ENCODE peak calls at places on chromosome 3, in nine cellular contexts. R, H, F, D, C, I, Q, J and E are unnamed samples.

GRCh38 chr3:104437891-104438290 is 928.8 kb upstream of the ALCAM start:
- DNase-seq in C (no peak), J (no peak), Q (no peak), F (peak; percentile 53), I (no peak), H (no peak), R (no peak), D (peak; percentile 13), E (no peak)

GRCh38 chr3:72192572-72192971 is 407.6 kb upstream of the PROK2 start:
- DNase-seq in I (no peak), Q (no peak), R (no peak), D (no peak), J (no peak), F (no peak), H (no peak), C (no peak), E (no peak)

GRCh38 chr3:21752749-21753347 is 1.8 kb upstream of the ZNF385D start:
- DNase-seq in J (no peak), R (no peak), D (no peak), F (peak; percentile 2), H (no peak), I (peak; percentile 34), C (peak; percentile 10), Q (no peak), E (peak; percentile 26)

GRCh38 chr3:175161291-175161690 is 302.2 kb downstream of the NAALADL2 start:
- DNase-seq in J (no peak), C (no peak), F (no peak), D (no peak), I (no peak), H (no peak), Q (no peak), R (no peak), E (no peak)

GRCh38 chr3:187243933-187244564 is 46.8 kb downstream of the RTP1 start:
- DNase-seq in R (no peak), Q (no peak), J (no peak), H (no peak), C (no peak), D (no peak), I (no peak), F (no peak), E (no peak)

GRCh38 chr3:186123012-186123411 is 14.1 kb upstream of the ETV5 start:
- DNase-seq in H (no peak), D (no peak), F (no peak), I (no peak), Q (no peak), C (no peak), R (no peak), J (no peak), E (no peak)

GRCh38 chr3:156252656-156253055 is 132.3 kb downstream of the KCNAB1 start:
- DNase-seq in J (no peak), Q (no peak), R (no peak), I (no peak), F (no peak), H (no peak), C (no peak), D (no peak), E (no peak)

GRCh38 chr3:54932606-54933005 is 4.7 kb upstream of the LRTM1 start:
- DNase-seq in F (no peak), D (no peak), Q (no peak), J (no peak), C (no peak), R (no peak), H (no peak), I (no peak), E (no peak)

GRCh38 chr3:49004352-49005297 is 2.6 kb upstream of the WDR6 start:
- DNase-seq in C (no peak), I (no peak), J (no peak), R (no peak), F (no peak), H (no peak), D (no peak), Q (no peak), E (no peak)

GRCh38 chr3:38117748-38118420 is 19.0 kb downstream of the ACAA1 start:
- DNase-seq in R (peak; percentile 39), I (peak; percentile 81), J (peak; percentile 63), C (no peak), Q (peak; percentile 10), F (peak; percentile 17), H (peak; percentile 76), D (no peak), E (peak; percentile 74)

GRCh38 chr3:39137435-39137936 is 15.9 kb downstream of the CSRNP1 start:
- DNase-seq in R (no peak), Q (no peak), H (no peak), F (no peak), C (no peak), J (no peak), I (no peak), D (no peak), E (peak; percentile 7)

GRCh38 chr3:64741344-64741743 is 53.5 kb upstream of the ADAMTS9 start:
- DNase-seq in D (no peak), J (no peak), Q (no peak), I (no peak), R (no peak), C (no peak), H (no peak), F (no peak), E (peak; percentile 84)

GRCh38 chr3:141291610-141292345 is 60.2 kb downstream of the PXYLP1 start:
- DNase-seq in I (no peak), J (no peak), R (no peak), F (no peak), C (no peak), D (no peak), Q (no peak), H (no peak), E (no peak)

GRCh38 chr3:56369914-56370313 is 98.4 kb downstream of the ERC2 start:
- DNase-seq in D (peak; percentile 7), I (no peak), C (no peak), H (no peak), J (no peak), R (no peak), Q (no peak), F (no peak), E (no peak)